ENCODE peak calls at places on chromosomes 5 and 9, in eight cellular contexts. J is HepG2; L is heart right ventricle; Y is SK-N-SH; G is CD4-positive, alpha-beta memory T cell; X is AG04450; Q is GM23338; S is GM23248. W is an unnamed sample.

GRCh38 chr9:76926324-76926731 is 20.4 kb upstream of the PRUNE2 start:
- DNase-seq in G (no peak), J (no peak), L (no peak), S (peak), Q (no peak), Y (no peak), X (peak), W (no peak)

GRCh38 chr9:79020266-79020665 is 551.5 kb upstream of the TLE4 start:
- DNase-seq in G (no peak), X (no peak), Q (no peak), L (no peak), J (no peak), Y (no peak), S (no peak), W (no peak)

GRCh38 chr9:91221332-91221731 is 140.4 kb downstream of the AUH start:
- DNase-seq in S (no peak), Y (no peak), J (no peak), L (no peak), Q (no peak), X (peak), G (no peak), W (no peak)

GRCh38 chr9:137504432-137504777 is 45.3 kb upstream of the NSMF start:
- DNase-seq in G (no peak), S (no peak), Q (no peak), J (no peak), Y (no peak), L (no peak), X (no peak), W (no peak)

GRCh38 chr9:114017741-114018715 is 60.1 kb downstream of the AMBP start:
- DNase-seq in J (no peak), G (no peak), S (no peak), X (no peak), Q (no peak), Y (no peak), L (no peak), W (no peak)

GRCh38 chr9:124037790-124038189 is 26.2 kb downstream of the LHX2 start:
- DNase-seq in Q (peak), Y (peak), X (no peak), J (no peak), S (no peak), L (no peak), G (no peak), W (no peak)

GRCh38 chr5:28877050-28877449 is 1838.7 kb upstream of the CDH9 start:
- DNase-seq in Y (no peak), Q (no peak), G (no peak), J (no peak), X (no peak), L (no peak), S (no peak), W (no peak)

GRCh38 chr9:72984990-72985389 is 32.1 kb upstream of the ALDH1A1 start:
- DNase-seq in J (no peak), G (no peak), Y (no peak), S (no peak), X (no peak), Q (no peak), L (no peak), W (no peak)

GRCh38 chr5:57034517-57034916 is 82.6 kb upstream of the MIER3 start:
- DNase-seq in Q (no peak), S (no peak), J (no peak), Y (no peak), X (no peak), L (no peak), G (no peak), W (no peak)

GRCh38 chr5:107470007-107470582 is 200.6 kb downstream of the EFNA5 start:
- DNase-seq in J (no peak), Y (no peak), G (no peak), S (no peak), Q (no peak), X (no peak), L (no peak), W (no peak)

GRCh38 chr5:109161914-109162683 is 247.7 kb downstream of the PJA2 start:
- DNase-seq in Q (no peak), G (no peak), Y (no peak), S (peak), L (no peak), X (no peak), J (no peak), W (no peak)

GRCh38 chr5:142181096-142181495 is 72.5 kb downstream of the NDFIP1 start:
- DNase-seq in L (no peak), Y (no peak), S (no peak), J (no peak), G (no peak), X (no peak), Q (peak), W (no peak)

GRCh38 chr5:9121597-9121996 is 424.3 kb downstream of the SEMA5A start:
- DNase-seq in Q (no peak), S (no peak), Y (no peak), G (no peak), J (no peak), L (no peak), X (no peak), W (no peak)

GRCh38 chr9:78306222-78307076 is 9.5 kb downstream of the PSAT1 start:
- DNase-seq in L (no peak), S (no peak), J (no peak), X (no peak), Q (no peak), G (no peak), Y (no peak), W (no peak)

GRCh38 chr5:78816143-78816765 is 167.7 kb upstream of the LHFPL2 start:
- DNase-seq in S (no peak), J (no peak), G (no peak), X (no peak), Q (no peak), L (no peak), Y (no peak), W (no peak)

GRCh38 chr5:82586597-82586996 is 308.4 kb upstream of the RPS23 start:
- DNase-seq in S (no peak), L (no peak), X (no peak), Y (no peak), J (no peak), G (no peak), Q (no peak), W (no peak)
- H3K27ac ChIP-seq in S (no peak), L (peak), X (no peak), Y (no peak), J (no peak), G (no peak), Q (no peak), W (no peak)

GRCh38 chr5:66875325-66875724 is 279.1 kb downstream of the MAST4 start:
- DNase-seq in G (no peak), X (no peak), S (no peak), L (no peak), J (no peak), Q (no peak), Y (no peak), W (no peak)
- H3K27ac ChIP-seq in G (no peak), X (no peak), S (no peak), L (no peak), J (no peak), Q (no peak), Y (no peak), W (no peak)

GRCh38 chr9:108286807-108287206 is 569.0 kb downstream of the ACTL7B start:
- DNase-seq in L (no peak), J (no peak), G (no peak), X (no peak), Q (no peak), S (no peak), Y (no peak), W (no peak)

GRCh38 chr9:108291586-108291932 is 564.2 kb downstream of the ACTL7B start:
- DNase-seq in G (no peak), S (no peak), Y (no peak), J (no peak), Q (no peak), X (no peak), L (no peak), W (no peak)

GRCh38 chr9:108296056-108296455 is 559.7 kb downstream of the ACTL7B start:
- DNase-seq in S (peak), Y (no peak), L (no peak), J (no peak), Q (no peak), X (peak), G (no peak), W (peak)

DNA sequence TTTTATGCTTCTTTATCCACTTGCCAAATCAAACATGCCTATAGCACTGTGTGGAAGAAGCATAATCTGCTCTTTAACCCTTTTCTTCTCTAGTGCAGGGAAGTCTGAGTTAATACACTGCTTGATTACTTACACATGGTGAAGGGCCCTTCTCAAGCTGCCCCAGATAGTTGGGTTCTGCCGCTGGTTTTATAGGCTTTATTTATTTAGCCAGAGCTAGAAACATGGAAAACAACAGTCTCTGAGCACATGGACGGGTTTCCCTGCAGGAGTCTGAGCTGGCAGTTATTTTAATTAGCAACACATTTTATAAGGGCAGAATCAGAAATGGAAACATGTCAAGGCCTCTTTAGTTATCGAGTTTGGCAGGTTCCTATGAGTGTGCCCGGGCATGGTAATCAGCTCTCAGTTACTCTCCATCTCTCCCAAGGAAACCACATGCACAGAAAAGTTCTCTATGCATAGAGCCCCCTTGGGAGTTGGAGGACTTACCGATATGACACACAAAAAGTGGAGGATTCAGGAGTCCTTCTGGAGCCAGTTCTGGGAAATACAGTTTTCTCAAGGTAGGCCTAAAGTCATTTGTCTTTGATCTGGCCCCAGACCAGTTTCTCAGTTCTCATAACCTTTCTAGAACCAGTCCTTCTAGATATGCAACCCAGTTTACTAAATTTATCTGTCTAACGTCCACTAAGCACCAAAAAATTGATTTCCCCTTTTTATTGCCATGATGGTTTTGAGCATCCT is 564.8 kb downstream of the ACTL7B start:
- DNase-seq in Q (no peak), X (no peak), S (peak), L (no peak), Y (no peak), G (no peak), J (no peak), W (no peak)
- H3K27ac ChIP-seq in Q (no peak), X (no peak), S (no peak), L (no peak), Y (no peak), G (no peak), J (no peak), W (peak)

GRCh38 chr5:35094966-35095365 is 47.2 kb upstream of the AGXT2 start:
- DNase-seq in X (no peak), J (no peak), S (no peak), Y (no peak), G (no peak), Q (no peak), L (no peak), W (no peak)
- H3K27ac ChIP-seq in X (no peak), J (no peak), S (no peak), Y (no peak), G (no peak), Q (no peak), L (no peak), W (no peak)

GRCh38 chr5:103374473-103374963 is 116.0 kb downstream of the MACIR start:
- DNase-seq in J (no peak), S (no peak), Y (no peak), G (no peak), Q (no peak), X (no peak), L (no peak), W (no peak)
- H3K27ac ChIP-seq in J (no peak), S (no peak), Y (peak), G (no peak), Q (no peak), X (no peak), L (no peak), W (no peak)

GRCh38 chr5:158698768-158699167 is 400.9 kb downstream of the EBF1 start:
- DNase-seq in L (no peak), X (no peak), S (peak), J (no peak), G (no peak), Q (no peak), Y (no peak), W (no peak)

GRCh38 chr5:158700997-158701391 is 398.7 kb downstream of the EBF1 start:
- DNase-seq in Q (peak), J (no peak), L (no peak), X (no peak), G (no peak), S (no peak), Y (no peak), W (no peak)

GRCh38 chr5:158701406-158702177 is 398.1 kb downstream of the EBF1 start:
- DNase-seq in G (no peak), S (peak), J (no peak), Y (no peak), L (no peak), X (no peak), Q (no peak), W (no peak)

GRCh38 chr5:158699336-158699735 is 400.4 kb downstream of the EBF1 start:
- DNase-seq in Q (no peak), G (no peak), J (no peak), Y (no peak), X (no peak), L (no peak), S (peak), W (no peak)

DNA sequence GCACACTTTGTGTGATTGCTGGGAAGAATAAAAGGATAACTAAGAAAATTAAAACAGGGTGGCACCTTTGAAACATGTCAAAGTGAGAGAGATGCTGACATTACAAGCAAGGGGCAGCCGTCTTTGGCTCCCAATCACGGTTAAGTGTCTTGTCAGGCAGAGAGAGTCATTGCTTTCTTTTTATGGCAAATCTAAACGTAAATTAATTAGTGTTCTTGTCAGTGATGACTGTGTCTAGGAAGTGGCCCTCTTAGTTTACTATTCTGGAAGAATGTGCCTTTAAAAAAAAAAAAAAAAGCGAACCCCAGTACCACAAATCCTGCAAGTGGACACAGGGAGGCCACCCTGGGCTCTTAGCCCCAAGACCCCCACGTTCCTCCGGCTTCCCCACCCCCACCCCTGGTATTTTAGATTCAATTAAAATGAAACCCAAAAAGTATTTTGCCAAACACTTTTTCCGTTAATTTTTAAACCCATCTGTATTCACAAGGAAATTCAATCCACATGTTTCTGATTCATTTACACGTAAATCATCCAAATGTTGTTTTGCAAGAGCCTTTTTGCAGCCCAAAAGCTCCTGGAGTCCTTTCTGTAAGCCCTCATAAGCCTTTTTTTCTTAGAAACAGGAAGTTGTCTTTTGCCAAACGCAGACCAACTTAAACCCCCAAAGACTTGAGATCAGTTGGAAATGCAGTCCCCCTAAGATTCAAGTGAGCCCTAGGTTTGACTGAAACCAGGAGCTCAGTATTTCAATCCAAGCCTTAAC is 399.3 kb downstream of the EBF1 start:
- DNase-seq in X (no peak), Q (no peak), J (no peak), G (no peak), Y (no peak), L (no peak), S (peak), W (no peak)
- H3K27ac ChIP-seq in X (no peak), Q (peak), J (no peak), G (no peak), Y (no peak), L (peak), S (peak), W (no peak)

DNA sequence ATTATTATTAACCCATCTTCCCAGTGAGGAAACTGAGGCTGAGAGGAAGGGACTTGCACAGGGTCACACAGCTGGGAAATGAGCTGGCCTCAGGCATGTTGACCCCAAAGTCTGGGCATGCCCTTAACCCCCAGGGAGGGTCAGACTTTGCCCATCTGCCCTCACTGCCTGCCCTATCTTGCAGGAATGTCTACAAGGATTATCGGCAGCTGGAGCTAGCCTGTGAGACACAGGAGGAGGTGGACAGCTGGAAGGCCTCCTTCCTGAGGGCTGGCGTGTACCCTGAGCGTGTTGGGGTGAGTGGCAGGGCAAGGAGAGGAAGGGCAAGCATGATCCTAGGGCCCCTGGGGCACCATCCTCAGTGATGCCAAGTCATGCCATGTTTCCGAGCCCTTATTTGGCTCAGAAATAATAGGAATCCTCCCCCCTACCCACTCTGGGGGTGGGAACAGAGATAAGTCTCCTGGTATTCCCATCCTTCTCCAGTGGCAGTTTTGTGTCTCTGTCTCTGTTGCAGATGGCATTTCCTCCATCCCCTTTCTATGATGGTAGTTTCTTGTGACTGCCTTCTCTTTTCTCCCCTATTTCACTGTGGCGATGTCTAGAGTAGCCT is 28.5 kb downstream of the GOLGA2 start:
- DNase-seq in S (no peak), G (no peak), Y (no peak), X (no peak), Q (no peak), J (no peak), L (no peak), W (no peak)
- H3K27ac ChIP-seq in S (no peak), G (no peak), Y (peak), X (no peak), Q (no peak), J (no peak), L (no peak), W (no peak)

DNA sequence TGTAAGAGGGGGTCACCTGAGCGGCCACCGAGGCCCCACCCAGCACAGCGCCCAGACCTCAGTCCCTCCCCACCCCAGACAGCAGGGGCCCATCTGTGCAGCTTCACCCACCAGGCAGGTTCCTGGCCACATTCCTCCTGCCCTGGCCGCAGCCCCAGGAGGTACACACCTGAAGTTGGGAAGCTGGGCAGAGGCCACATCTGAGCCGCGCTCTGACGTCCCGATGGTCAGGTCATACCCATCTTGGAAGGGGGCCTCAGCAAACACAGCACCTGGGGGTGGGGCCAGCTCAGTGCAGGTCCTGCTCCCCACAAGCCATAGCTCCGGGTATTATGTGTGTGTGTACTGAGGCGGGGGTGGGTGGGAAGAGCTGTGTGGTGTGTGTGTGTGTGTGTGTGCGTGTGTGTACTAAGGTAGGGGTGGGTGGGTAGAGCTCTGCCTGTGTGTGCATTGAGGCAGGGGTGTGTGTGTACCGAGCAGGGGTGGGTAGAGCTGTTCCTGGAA is 5.6 kb downstream of the SPOUT1 start:
- DNase-seq in L (no peak), Q (no peak), S (no peak), X (no peak), J (no peak), G (no peak), Y (no peak), W (no peak)
- H3K27ac ChIP-seq in L (no peak), Q (no peak), S (no peak), X (no peak), J (no peak), G (no peak), Y (no peak), W (no peak)

GRCh38 chr9:34615132-34615531 is 3.2 kb upstream of the RPP25L start:
- DNase-seq in Q (no peak), J (no peak), X (no peak), S (no peak), G (no peak), Y (peak), L (no peak), W (no peak)

GRCh38 chr9:34610434-34611206 is 1.3 kb downstream of the RPP25L start:
- DNase-seq in Y (no peak), X (no peak), L (peak), Q (no peak), J (no peak), G (no peak), S (no peak), W (no peak)

GRCh38 chr9:34611811-34612787 is at the start of gene RPP25L:
- DNase-seq in S (peak), Q (peak), Y (peak), X (peak), G (peak), L (peak), J (peak), W (no peak)

GRCh38 chr9:34612788-34613390 is 992 bp upstream of the RPP25L start:
- DNase-seq in S (peak), Y (peak), G (peak), L (peak), X (no peak), Q (peak), J (peak), W (no peak)

GRCh38 chr9:34611251-34611810 is 566 bp downstream of the RPP25L start:
- DNase-seq in J (no peak), L (no peak), X (no peak), G (no peak), Q (no peak), S (peak), Y (no peak), W (no peak)
- H3K27ac ChIP-seq in J (peak), L (peak), X (peak), G (peak), Q (no peak), S (peak), Y (peak), W (peak)

W was measured in epithelial cell of prostate.